ENCODE peak calls at places on chromosomes 4 and X, in five cellular contexts. T, R, I, K and O are unnamed samples.

GRCh38 chrX:50402886-50403285 is 67.7 kb downstream of the DGKK start:
- DNase-seq in T (no peak), R (no peak), I (no peak), K (no peak), O (no peak)

GRCh38 chr4:2352729-2353221 is 65.7 kb downstream of the ZFYVE28 start:
- DNase-seq in T (peak; percentile 35), R (no peak), I (no peak), K (no peak), O (no peak)

GRCh38 chrX:136147320-136147901 is at the start of gene FHL1:
- DNase-seq in T (peak; percentile 69), R (peak; percentile 42), I (peak; percentile 83), K (peak; percentile 90), O (no peak)

GRCh38 chr4:52925531-52925968 is 63.4 kb downstream of the RASL11B start:
- DNase-seq in T (peak; percentile 71), R (no peak), I (no peak), K (no peak), O (no peak)

GRCh38 chr4:38842998-38843397 is 13.6 kb downstream of the TLR6 start:
- DNase-seq in T (no peak), R (no peak), I (no peak), K (no peak), O (no peak)

GRCh38 chr4:24413311-24413784 is 171.0 kb downstream of the DHX15 start:
- DNase-seq in T (peak; percentile 67), R (no peak), I (no peak), K (no peak), O (no peak)

GRCh38 chrX:71056857-71057256 is 11.3 kb downstream of the SNX12 start:
- DNase-seq in T (no peak), R (no peak), I (no peak), K (no peak), O (no peak)

GRCh38 chr4:13933163-13933562 is 305.6 kb upstream of the BOD1L1 start:
- DNase-seq in T (no peak), R (no peak), I (no peak), K (no peak), O (no peak)

GRCh38 chrX:140505421-140506337 is 810 bp upstream of the SOX3 start:
- DNase-seq in T (peak; percentile 81), R (no peak), I (no peak), K (peak; percentile 22), O (no peak)

GRCh38 chr4:48047421-48047844 is 30.9 kb downstream of the NIPAL1 start:
- DNase-seq in T (no peak), R (peak; percentile 36), I (no peak), K (no peak), O (no peak)

GRCh38 chr4:139017861-139018260 is 2.3 kb downstream of the NOCT start:
- DNase-seq in T (no peak), R (no peak), I (no peak), K (no peak), O (no peak)

GRCh38 chr4:158170691-158171455 is 2.0 kb downstream of the GASK1B start:
- DNase-seq in T (peak; percentile 76), R (no peak), I (peak; percentile 78), K (no peak), O (peak; percentile 72)

GRCh38 chr4:77022581-77023133 is 53.1 kb downstream of the CCNI start:
- DNase-seq in T (peak; percentile 84), R (no peak), I (no peak), K (peak; percentile 24), O (no peak)

GRCh38 chr4:82906469-82906868 is 5.9 kb downstream of the THAP9 start:
- DNase-seq in T (no peak), R (no peak), I (no peak), K (no peak), O (no peak)

GRCh38 chr4:4853921-4854648 is 5.4 kb upstream of the MSX1 start:
- DNase-seq in T (no peak), R (no peak), I (no peak), K (no peak), O (no peak)

GRCh38 chr4:110196871-110197420 is 1.5 kb downstream of the ELOVL6 start:
- DNase-seq in T (no peak), R (peak; percentile 38), I (no peak), K (peak; percentile 75), O (no peak)

GRCh38 chr4:152090543-152090942 is 329.7 kb upstream of the GATB start:
- DNase-seq in T (peak; percentile 57), R (no peak), I (no peak), K (peak; percentile 22), O (no peak)

GRCh38 chr4:89110541-89110985 is 770 bp upstream of the TIGD2 start:
- DNase-seq in T (peak; percentile 80), R (no peak), I (no peak), K (no peak), O (no peak)